ENCODE peak calls at places on chromosome 10, in four cellular contexts. M, I, E and L are unnamed samples.
A peak's percentile ranks its signal among the peaks of the same experiment; 100 is the strongest.

GRCh38 chr10:5532618-5533097 is 7.9 kb downstream of the CALML3 start:
- DNase-seq in M (no peak), I (no peak), E (no peak), L (peak; percentile 1)

GRCh38 chr10:91410638-91411367 is 659 bp downstream of the HECTD2 start:
- DNase-seq in M (no peak), I (no peak), E (peak; percentile 57), L (no peak)

GRCh38 chr10:79056736-79057391 is 11.9 kb upstream of the ZMIZ1 start:
- DNase-seq in M (no peak), I (no peak), E (no peak), L (peak; percentile 43)

GRCh38 chr10:102764340-102765257 is 20.9 kb downstream of the WBP1L start:
- DNase-seq in M (no peak), I (no peak), E (no peak), L (no peak)

GRCh38 chr10:24849537-24850299 is 102.7 kb downstream of the PRTFDC1 start:
- DNase-seq in M (no peak), I (no peak), E (no peak), L (no peak)

GRCh38 chr10:69505636-69506318 is 54.5 kb downstream of the TSPAN15 start:
- DNase-seq in M (no peak), I (no peak), E (no peak), L (no peak)

GRCh38 chr10:8294779-8295178 is 240.3 kb downstream of the GATA3 start:
- DNase-seq in M (no peak), I (no peak), E (no peak), L (no peak)

GRCh38 chr10:16968722-16969055 is 151.5 kb upstream of the RSU1 start:
- DNase-seq in M (no peak), I (no peak), E (no peak), L (no peak)

GRCh38 chr10:64682043-64682442 is 1160.8 kb downstream of the REEP3 start:
- DNase-seq in M (no peak), I (no peak), E (peak; percentile 9), L (no peak)
- TF ChIP-seq CBFB in M (no peak), I (no peak), E (no peak), L (no peak)

GRCh38 chr10:126392469-126392868 is 4.2 kb upstream of the ADAM12 start:
- DNase-seq in M (no peak), I (no peak), E (peak; percentile 10), L (no peak)
- TF ChIP-seq ATF3 in M (no peak), I (no peak), E (no peak), L (no peak)

DNA sequence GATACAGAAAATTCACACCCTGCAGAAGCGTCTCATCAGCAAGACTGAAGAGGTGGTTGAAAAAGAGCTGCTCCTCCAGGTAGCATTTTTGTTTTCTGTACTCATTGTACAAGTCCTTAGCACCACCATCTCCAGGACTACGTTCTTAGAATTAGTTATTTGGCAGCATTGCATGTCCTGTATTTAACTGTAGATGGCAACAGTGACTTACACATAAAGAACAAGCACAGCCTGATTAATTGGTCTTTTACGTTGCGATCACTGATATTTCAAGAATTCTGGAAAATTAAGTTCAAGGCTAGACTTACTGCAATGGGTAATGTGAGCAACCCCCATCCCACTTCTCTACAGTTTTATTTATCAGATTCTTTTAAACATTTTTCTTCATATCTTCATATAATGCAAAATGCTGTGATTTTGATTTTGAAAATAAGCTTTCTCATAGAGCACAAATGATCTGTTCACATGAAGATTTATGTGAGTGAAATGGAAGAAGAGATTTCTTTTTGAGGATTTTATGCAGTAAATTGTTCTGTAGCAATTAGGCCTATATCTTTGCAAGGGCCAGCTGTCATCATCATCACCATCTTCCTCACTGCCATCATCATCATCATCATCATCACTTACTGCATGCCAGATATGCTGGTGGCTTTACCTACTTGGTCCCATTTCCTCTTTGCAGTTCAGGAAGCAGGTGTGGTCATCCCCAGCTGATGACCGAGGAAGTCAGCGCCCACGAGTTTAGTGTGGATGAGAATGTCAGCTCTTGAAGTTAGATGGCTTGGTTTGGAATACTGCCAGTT is 53.3 kb downstream of the CFAP58 start:
- DNase-seq in M (no peak), I (peak; percentile 17), E (peak; percentile 25), L (no peak)
- TF ChIP-seq CBFB in M (no peak), I (no peak), E (no peak), L (no peak)

GRCh38 chr10:12177642-12178041 is 18.0 kb downstream of the NUDT5 start:
- DNase-seq in M (no peak), I (no peak), E (no peak), L (no peak)

GRCh38 chr10:12184165-12184564 is 11.5 kb downstream of the NUDT5 start:
- DNase-seq in M (no peak), I (no peak), E (no peak), L (no peak)

GRCh38 chr10:12180221-12180974 is 15.3 kb downstream of the NUDT5 start:
- DNase-seq in M (no peak), I (no peak), E (no peak), L (peak; percentile 17)

GRCh38 chr10:12179616-12180015 is 16.1 kb downstream of the NUDT5 start:
- DNase-seq in M (no peak), I (no peak), E (no peak), L (no peak)

GRCh38 chr10:12181065-12181775 is 14.5 kb downstream of the NUDT5 start:
- DNase-seq in M (peak; percentile 31), I (no peak), E (no peak), L (no peak)
- TF ChIP-seq ATF3 in M (no peak), I (no peak), E (no peak), L (no peak)

GRCh38 chr10:28382520-28383269 is 79.8 kb upstream of the MPP7 start:
- DNase-seq in M (no peak), I (no peak), E (no peak), L (no peak)
- TF ChIP-seq CBFB in M (no peak), I (no peak), E (no peak), L (no peak)

GRCh38 chr10:95742962-95743535 is 12.9 kb upstream of the ENTPD1 start:
- DNase-seq in M (no peak), I (no peak), E (no peak), L (no peak)

GRCh38 chr10:95741807-95742528 is 14.0 kb upstream of the ENTPD1 start:
- DNase-seq in M (peak; percentile 60), I (no peak), E (peak; percentile 78), L (no peak)

GRCh38 chr10:95739046-95739445 is 16.9 kb upstream of the ENTPD1 start:
- DNase-seq in M (no peak), I (no peak), E (no peak), L (no peak)

GRCh38 chr10:95745487-95745886 is 10.5 kb upstream of the ENTPD1 start:
- DNase-seq in M (no peak), I (no peak), E (no peak), L (no peak)

GRCh38 chr10:95742529-95742884 is 13.5 kb upstream of the ENTPD1 start:
- DNase-seq in M (no peak), I (peak; percentile 87), E (no peak), L (no peak)
- TF ChIP-seq ATF3 in M (no peak), I (no peak), E (no peak), L (no peak)

GRCh38 chr10:42961776-42962119 is 115.1 kb upstream of the RET start:
- DNase-seq in M (no peak), I (no peak), E (no peak), L (peak; percentile 6)

GRCh38 chr10:42963302-42963701 is 113.6 kb upstream of the RET start:
- DNase-seq in M (no peak), I (no peak), E (no peak), L (peak; percentile 13)

GRCh38 chr10:42962902-42963231 is 114.0 kb upstream of the RET start:
- DNase-seq in M (no peak), I (no peak), E (no peak), L (peak; percentile 4)

GRCh38 chr10:42961156-42961589 is 115.7 kb upstream of the RET start:
- DNase-seq in M (no peak), I (no peak), E (no peak), L (peak; percentile 4)

GRCh38 chr10:42962120-42962901 is 114.6 kb upstream of the RET start:
- DNase-seq in M (no peak), I (no peak), E (no peak), L (peak; percentile 8)
- TF ChIP-seq CBFB in M (no peak), I (no peak), E (no peak), L (no peak)